ENCODE peak calls at places on chromosomes 11 and 22, in ten cellular contexts. N is uterus; Y is body of pancreas; F is endodermal cell; M is aorta; Q is sigmoid colon; C is NT2/D1; S is neural progenitor cell; W is naive thymus-derived CD4-positive, alpha-beta T cell; I is HCT116. R is an unnamed sample. For H3K9me3, the result is how much of the 10 kb centered on the place peaks cover.

GRCh38 chr11:69304686-69305085 is 10.7 kb downstream of the MYEOV start:
- DNase-seq in N (no peak), Y (no peak), F (no peak), M (no peak), Q (no peak), C (no peak), S (no peak), W (no peak), I (no peak), R (no peak)

GRCh38 chr22:31954535-31955326 is 10.4 kb downstream of the YWHAH start:
- DNase-seq in N (no peak), Y (no peak), F (no peak), M (peak), Q (no peak), C (no peak), S (no peak), W (no peak), I (no peak), R (no peak)

GRCh38 chr11:35491231-35491871 is 34.1 kb downstream of the PAMR1 start:
- DNase-seq in N (no peak), Y (no peak), F (no peak), M (no peak), Q (no peak), C (no peak), S (no peak), W (no peak), I (no peak), R (peak)

GRCh38 chr22:25067851-25068421 is 115.4 kb downstream of the KIAA1671 start:
- DNase-seq in N (no peak), Y (peak), F (no peak), M (peak), Q (no peak), C (no peak), S (no peak), W (peak), I (no peak), R (no peak)

GRCh38 chr11:110000858-110001257 is 92.3 kb upstream of the ZC3H12C start:
- DNase-seq in N (no peak), Y (no peak), F (no peak), M (no peak), Q (no peak), C (no peak), S (no peak), W (no peak), I (no peak), R (no peak)

GRCh38 chr11:115466122-115466521 is 38.1 kb downstream of the CADM1 start:
- DNase-seq in N (no peak), Y (no peak), F (no peak), M (no peak), Q (no peak), C (no peak), S (no peak), W (no peak), I (no peak), R (no peak)

GRCh38 chr22:39748877-39749276 is 144.7 kb downstream of the ENTHD1 start:
- DNase-seq in N (no peak), Y (no peak), F (no peak), M (no peak), Q (no peak), C (no peak), S (no peak), W (no peak), I (no peak), R (no peak)

GRCh38 chr22:23137905-23138520 is 3.8 kb downstream of the RSPH14 start:
- DNase-seq in N (no peak), Y (peak), F (no peak), M (no peak), Q (no peak), C (no peak), S (no peak), W (peak), I (no peak), R (no peak)

GRCh38 chr11:104134760-104135159 is 29.2 kb downstream of the PDGFD start:
- DNase-seq in N (no peak), Y (no peak), F (no peak), M (no peak), Q (no peak), C (no peak), S (no peak), W (no peak), I (no peak), R (peak)

GRCh38 chr11:99419991-99420390 is 399.2 kb downstream of the CNTN5 start:
- DNase-seq in N (no peak), Y (no peak), F (no peak), M (no peak), Q (no peak), C (no peak), S (no peak), W (no peak), I (no peak), R (no peak)

GRCh38 chr22:20316217-20316843 is 3.5 kb downstream of the DGCR6L start:
- DNase-seq in N (no peak), Y (no peak), F (peak), M (no peak), Q (peak), C (no peak), S (peak), W (no peak), I (no peak), R (no peak)

GRCh38 chr11:125429807-125430678 is 66.0 kb downstream of the FEZ1 start:
- DNase-seq in N (no peak), Y (no peak), F (peak), M (no peak), Q (no peak), C (no peak), S (no peak), W (no peak), I (no peak), R (no peak)

GRCh38 chr11:66373261-66373660 is 1.7 kb upstream of the SLC29A2 start:
- DNase-seq in N (no peak), Y (no peak), F (no peak), M (no peak), Q (no peak), C (no peak), S (peak), W (no peak), I (no peak), R (no peak)

GRCh38 chr11:67583319-67584204 is at the start of gene GSTP1:
- DNase-seq in N (peak), Y (peak), F (peak), M (peak), Q (peak), C (peak), S (peak), W (peak), I (peak), R (peak)

GRCh38 chr11:88280673-88281316 is 56.7 kb downstream of the CTSC start:
- DNase-seq in N (no peak), Y (peak), F (no peak), M (no peak), Q (no peak), C (no peak), S (no peak), W (no peak), I (no peak), R (no peak)

GRCh38 chr11:86460461-86461404 is 86.0 kb downstream of the CCDC81 start:
- DNase-seq in N (no peak), Y (no peak), F (no peak), M (no peak), Q (no peak), C (no peak), S (peak), W (no peak), I (no peak), R (no peak)

GRCh38 chr22:26892401-26893033 is 235.1 kb downstream of the MIAT start:
- DNase-seq in N (no peak), Y (peak), F (peak), M (peak), Q (peak), C (no peak), S (no peak), W (no peak), I (no peak), R (no peak)

GRCh38 chr11:72352859-72353551 is 81.3 kb downstream of the CLPB start:
- DNase-seq in N (peak), Y (no peak), F (peak), M (no peak), Q (no peak), C (no peak), S (peak), W (no peak), I (no peak), R (no peak)

GRCh38 chr11:65786786-65787636 is at the start of gene OVOL1:
- DNase-seq in N (no peak), Y (peak), F (peak), M (no peak), Q (no peak), C (no peak), S (peak), W (no peak), I (peak), R (peak)

GRCh38 chr11:61138940-61139339 is 22.3 kb downstream of the VPS37C start:
- DNase-seq in N (no peak), Y (no peak), F (no peak), M (peak), Q (peak), C (peak), S (no peak), W (no peak), I (no peak), R (no peak)

GRCh38 chr11:67117667-67118058 is 1.4 kb upstream of the KDM2A start:
- DNase-seq in N (peak), Y (no peak), F (peak), M (no peak), Q (peak), C (no peak), S (peak), W (peak), I (no peak), R (no peak)

GRCh38 chr11:17734986-17735822 is 623 bp downstream of the KCNC1 start:
- DNase-seq in N (no peak), Y (peak), F (peak), M (peak), Q (peak), C (no peak), S (peak), W (no peak), I (no peak), R (peak)

GRCh38 chr11:129375731-129376657 is at the start of gene BARX2:
- DNase-seq in N (no peak), Y (peak), F (peak), M (no peak), Q (no peak), C (peak), S (peak), W (no peak), I (peak), R (peak)

GRCh38 chr11:69638941-69639681 is 1.8 kb upstream of the CCND1 start:
- DNase-seq in N (peak), Y (peak), F (peak), M (peak), Q (peak), C (peak), S (peak), W (no peak), I (peak), R (peak)

GRCh38 chr11:2858995-2859705 is 26.4 kb downstream of the CDKN1C start:
- DNase-seq in N (no peak), Y (no peak), F (no peak), M (no peak), Q (no peak), C (no peak), S (peak), W (no peak), I (no peak), R (no peak)

GRCh38 chr11:19970944-19971343 is 189.3 kb downstream of the DBX1 start:
- DNase-seq in N (no peak), Y (no peak), F (no peak), M (no peak), Q (no peak), C (no peak), S (no peak), W (no peak), I (no peak), R (no peak)

GRCh38 chr11:65300621-65301290 is 13.9 kb upstream of the CDC42EP2 start:
- DNase-seq in N (no peak), Y (no peak), F (no peak), M (no peak), Q (no peak), C (no peak), S (no peak), W (no peak), I (no peak), R (no peak)

GRCh38 chr22:49793296-49793695 is 34.4 kb downstream of the BRD1 start:
- DNase-seq in N (peak), Y (no peak), F (no peak), M (no peak), Q (no peak), C (no peak), S (no peak), W (no peak), I (no peak), R (no peak)

GRCh38 chr11:123069878-123070821 is 8.2 kb upstream of the HSPA8 start:
- DNase-seq in N (no peak), Y (no peak), F (no peak), M (no peak), Q (no peak), C (no peak), S (no peak), W (peak), I (no peak), R (no peak)

GRCh38 chr22:47548953-47549740 is 786.7 kb downstream of the TBC1D22A start:
- DNase-seq in N (no peak), Y (no peak), F (no peak), M (no peak), Q (no peak), C (no peak), S (no peak), W (no peak), I (no peak), R (no peak)
- H3K9me3 ChIP-seq in N (under half), Y (under half), F (under half), M (under half), Q (under half), C (under half), S (under half), W (under half), I (under half), R (under half)

GRCh38 chr11:117181586-117182550 is 3.3 kb downstream of the SIDT2 start:
- DNase-seq in N (no peak), Y (peak), F (no peak), M (no peak), Q (peak), C (no peak), S (no peak), W (no peak), I (no peak), R (no peak)
- H3K9me3 ChIP-seq in N (under half), Y (under half), F (under half), M (under half), Q (under half), C (under half), S (under half), W (under half), I (under half), R (under half)

GRCh38 chr11:85195934-85196333 is 431.2 kb downstream of the DLG2 start:
- DNase-seq in N (no peak), Y (no peak), F (no peak), M (no peak), Q (no peak), C (no peak), S (no peak), W (no peak), I (no peak), R (no peak)
- H3K9me3 ChIP-seq in N (under half), Y (under half), F (under half), M (under half), Q (under half), C (under half), S (under half), W (under half), I (under half), R (under half)

GRCh38 chr11:58734681-58735490 is 3.1 kb upstream of the GLYAT start:
- DNase-seq in N (no peak), Y (peak), F (no peak), M (no peak), Q (no peak), C (no peak), S (no peak), W (no peak), I (no peak), R (no peak)
- H3K9me3 ChIP-seq in N (under half), Y (under half), F (half or more), M (under half), Q (under half), C (under half), S (under half), W (under half), I (under half), R (under half)

GRCh38 chr22:47398921-47399790 is 636.7 kb downstream of the TBC1D22A start:
- DNase-seq in N (no peak), Y (no peak), F (no peak), M (no peak), Q (no peak), C (no peak), S (no peak), W (no peak), I (no peak), R (no peak)

GRCh38 chr22:47397673-47398072 is 635.2 kb downstream of the TBC1D22A start:
- DNase-seq in N (no peak), Y (no peak), F (no peak), M (no peak), Q (no peak), C (no peak), S (no peak), W (no peak), I (no peak), R (no peak)

GRCh38 chr22:47396515-47396914 is 634.1 kb downstream of the TBC1D22A start:
- DNase-seq in N (no peak), Y (no peak), F (no peak), M (no peak), Q (no peak), C (no peak), S (no peak), W (no peak), I (no peak), R (no peak)

GRCh38 chr22:47396105-47396504 is 633.7 kb downstream of the TBC1D22A start:
- DNase-seq in N (no peak), Y (no peak), F (no peak), M (no peak), Q (no peak), C (no peak), S (no peak), W (no peak), I (no peak), R (no peak)

DNA sequence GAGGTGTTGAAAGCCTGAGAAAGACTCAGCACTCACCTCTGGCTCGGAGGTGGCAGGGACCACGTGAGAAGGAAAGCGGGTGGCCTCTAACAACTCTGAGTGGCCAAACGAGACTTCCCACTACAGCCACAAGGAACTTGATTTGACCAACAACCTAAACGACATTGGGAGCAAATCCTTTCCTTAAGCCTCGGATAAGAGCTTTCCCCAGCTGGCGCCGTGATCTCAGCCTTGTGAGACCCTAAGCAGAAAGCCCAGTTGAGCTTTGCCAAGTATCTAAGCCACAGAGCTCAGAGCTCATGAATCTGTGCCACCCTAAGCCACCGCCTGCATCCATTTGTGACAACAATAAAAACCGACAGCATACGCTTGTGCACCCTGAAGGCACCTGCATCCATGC is 636.0 kb downstream of the TBC1D22A start:
- DNase-seq in N (no peak), Y (no peak), F (no peak), M (no peak), Q (no peak), C (no peak), S (no peak), W (no peak), I (no peak), R (no peak)
- H3K9me3 ChIP-seq in N (under half), Y (under half), F (half or more), M (under half), Q (under half), C (under half), S (under half), W (under half), I (under half), R (under half)

GRCh38 chr22:47293368-47294221 is 531.1 kb downstream of the TBC1D22A start:
- DNase-seq in N (peak), Y (no peak), F (peak), M (no peak), Q (no peak), C (no peak), S (no peak), W (no peak), I (no peak), R (no peak)
- H3K9me3 ChIP-seq in N (under half), Y (under half), F (half or more), M (under half), Q (under half), C (under half), S (under half), W (under half), I (under half), R (under half)